ENCODE peak calls at places on chromosome 21, in eight cellular contexts. One of them, this sample, is unnamed.

GRCh38 chr21:39575778-39576177 is 37.0 kb upstream of the B3GALT5 start:
- DNase-seq in psoas muscle: no peak
- DNase-seq in heart right ventricle: no peak
- DNase-seq in fibroblast of the aortic adventitia: no peak
- DNase-seq in BE2C: no peak
- DNase-seq in GM12865: no peak
- DNase-seq in A549: no peak
- DNase-seq in AG09309: no peak
- DNase-seq in this sample: peak

GRCh38 chr21:46661211-46661625 is 25.7 kb downstream of the PRMT2 start:
- DNase-seq in BE2C: peak
- DNase-seq in heart right ventricle: peak
- DNase-seq in AG09309: peak
- DNase-seq in GM12865: peak
- DNase-seq in fibroblast of the aortic adventitia: peak
- DNase-seq in A549: no peak
- DNase-seq in psoas muscle: peak
- DNase-seq in this sample: peak

GRCh38 chr21:39141502-39141901 is 41.7 kb downstream of the PSMG1 start:
- DNase-seq in AG09309: no peak
- DNase-seq in psoas muscle: no peak
- DNase-seq in GM12865: no peak
- DNase-seq in BE2C: no peak
- DNase-seq in heart right ventricle: no peak
- DNase-seq in A549: no peak
- DNase-seq in fibroblast of the aortic adventitia: peak
- DNase-seq in this sample: peak

GRCh38 chr21:44300262-44300959 is 558 bp downstream of the PFKL start:
- DNase-seq in AG09309: no peak
- DNase-seq in BE2C: peak
- DNase-seq in fibroblast of the aortic adventitia: peak
- DNase-seq in GM12865: peak
- DNase-seq in psoas muscle: peak
- DNase-seq in heart right ventricle: peak
- DNase-seq in A549: peak
- DNase-seq in this sample: peak

GRCh38 chr21:17679002-17679600 is 66.4 kb upstream of the BTG3 start:
- DNase-seq in BE2C: peak
- DNase-seq in AG09309: peak
- DNase-seq in GM12865: peak
- DNase-seq in A549: peak
- DNase-seq in fibroblast of the aortic adventitia: peak
- DNase-seq in heart right ventricle: no peak
- DNase-seq in psoas muscle: no peak
- DNase-seq in this sample: peak

GRCh38 chr21:38819719-38820147 is 14.0 kb downstream of the ETS2 start:
- DNase-seq in A549: peak
- DNase-seq in heart right ventricle: no peak
- DNase-seq in AG09309: no peak
- DNase-seq in GM12865: no peak
- DNase-seq in psoas muscle: no peak
- DNase-seq in fibroblast of the aortic adventitia: peak
- DNase-seq in BE2C: no peak
- DNase-seq in this sample: peak

GRCh38 chr21:39519835-39520234 is 68.1 kb downstream of the SH3BGR start:
- DNase-seq in heart right ventricle: no peak
- DNase-seq in A549: no peak
- DNase-seq in BE2C: no peak
- DNase-seq in psoas muscle: no peak
- DNase-seq in AG09309: no peak
- DNase-seq in GM12865: no peak
- DNase-seq in fibroblast of the aortic adventitia: no peak
- DNase-seq in this sample: no peak

GRCh38 chr21:43290529-43291346 is 121.9 kb downstream of the CRYAA start:
- DNase-seq in BE2C: peak
- DNase-seq in fibroblast of the aortic adventitia: no peak
- DNase-seq in AG09309: no peak
- DNase-seq in A549: no peak
- DNase-seq in heart right ventricle: no peak
- DNase-seq in GM12865: peak
- DNase-seq in psoas muscle: peak
- DNase-seq in this sample: no peak

GRCh38 chr21:31926498-31926897 is 53.7 kb downstream of the HUNK start:
- DNase-seq in heart right ventricle: no peak
- DNase-seq in A549: no peak
- DNase-seq in fibroblast of the aortic adventitia: no peak
- DNase-seq in GM12865: no peak
- DNase-seq in BE2C: no peak
- DNase-seq in psoas muscle: no peak
- DNase-seq in AG09309: no peak
- DNase-seq in this sample: no peak

GRCh38 chr21:14603202-14603601 is 57.1 kb upstream of the SAMSN1 start:
- DNase-seq in AG09309: no peak
- DNase-seq in GM12865: no peak
- DNase-seq in fibroblast of the aortic adventitia: peak
- DNase-seq in psoas muscle: no peak
- DNase-seq in BE2C: no peak
- DNase-seq in heart right ventricle: no peak
- DNase-seq in A549: no peak
- DNase-seq in this sample: peak

GRCh38 chr21:39504230-39504629 is 52.5 kb downstream of the SH3BGR start:
- DNase-seq in heart right ventricle: no peak
- DNase-seq in A549: no peak
- DNase-seq in fibroblast of the aortic adventitia: no peak
- DNase-seq in BE2C: no peak
- DNase-seq in psoas muscle: no peak
- DNase-seq in GM12865: no peak
- DNase-seq in AG09309: no peak
- DNase-seq in this sample: no peak

GRCh38 chr21:36959020-36959835 is 7.2 kb downstream of the HLCS start:
- DNase-seq in BE2C: no peak
- DNase-seq in GM12865: peak
- DNase-seq in AG09309: no peak
- DNase-seq in fibroblast of the aortic adventitia: no peak
- DNase-seq in heart right ventricle: no peak
- DNase-seq in A549: peak
- DNase-seq in psoas muscle: no peak
- DNase-seq in this sample: no peak

GRCh38 chr21:21463456-21463855 is 465.2 kb downstream of the NCAM2 start:
- DNase-seq in GM12865: no peak
- DNase-seq in heart right ventricle: no peak
- DNase-seq in fibroblast of the aortic adventitia: peak
- DNase-seq in A549: no peak
- DNase-seq in BE2C: no peak
- DNase-seq in psoas muscle: no peak
- DNase-seq in AG09309: no peak
- DNase-seq in this sample: no peak

GRCh38 chr21:38289697-38290096 is 32.9 kb downstream of the KCNJ15 start:
- DNase-seq in psoas muscle: no peak
- DNase-seq in BE2C: no peak
- DNase-seq in heart right ventricle: no peak
- DNase-seq in fibroblast of the aortic adventitia: peak
- DNase-seq in A549: no peak
- DNase-seq in GM12865: peak
- DNase-seq in AG09309: peak
- DNase-seq in this sample: peak

GRCh38 chr21:37877171-37877570 is 39.1 kb downstream of the KCNJ6 start:
- DNase-seq in heart right ventricle: no peak
- DNase-seq in AG09309: no peak
- DNase-seq in BE2C: no peak
- DNase-seq in psoas muscle: no peak
- DNase-seq in GM12865: no peak
- DNase-seq in A549: no peak
- DNase-seq in fibroblast of the aortic adventitia: peak
- DNase-seq in this sample: peak

GRCh38 chr21:44414291-44415072 is 40.8 kb upstream of the LRRC3 start:
- DNase-seq in psoas muscle: no peak
- DNase-seq in heart right ventricle: no peak
- DNase-seq in BE2C: peak
- DNase-seq in fibroblast of the aortic adventitia: no peak
- DNase-seq in A549: no peak
- DNase-seq in AG09309: no peak
- DNase-seq in GM12865: no peak
- DNase-seq in this sample: no peak

GRCh38 chr21:41894511-41894910 is 15.4 kb upstream of the PRDM15 start:
- DNase-seq in psoas muscle: no peak
- DNase-seq in heart right ventricle: no peak
- DNase-seq in GM12865: no peak
- DNase-seq in A549: no peak
- DNase-seq in fibroblast of the aortic adventitia: no peak
- DNase-seq in AG09309: no peak
- DNase-seq in BE2C: no peak
- DNase-seq in this sample: no peak

GRCh38 chr21:41897047-41897669 is 18.0 kb upstream of the PRDM15 start:
- DNase-seq in psoas muscle: no peak
- DNase-seq in GM12865: no peak
- DNase-seq in fibroblast of the aortic adventitia: no peak
- DNase-seq in AG09309: no peak
- DNase-seq in heart right ventricle: no peak
- DNase-seq in A549: no peak
- DNase-seq in BE2C: no peak
- DNase-seq in this sample: no peak

GRCh38 chr21:41895643-41896493 is 16.7 kb upstream of the PRDM15 start:
- DNase-seq in fibroblast of the aortic adventitia: no peak
- DNase-seq in GM12865: peak
- DNase-seq in psoas muscle: no peak
- DNase-seq in heart right ventricle: no peak
- DNase-seq in BE2C: no peak
- DNase-seq in AG09309: no peak
- DNase-seq in A549: no peak
- DNase-seq in this sample: peak

GRCh38 chr21:41892726-41893125 is 13.6 kb upstream of the PRDM15 start:
- DNase-seq in psoas muscle: no peak
- DNase-seq in GM12865: no peak
- DNase-seq in A549: no peak
- DNase-seq in fibroblast of the aortic adventitia: no peak
- DNase-seq in BE2C: no peak
- DNase-seq in heart right ventricle: no peak
- DNase-seq in AG09309: no peak
- DNase-seq in this sample: no peak

GRCh38 chr21:41894922-41895557 is 15.9 kb upstream of the PRDM15 start:
- DNase-seq in GM12865: no peak
- DNase-seq in A549: no peak
- DNase-seq in AG09309: no peak
- DNase-seq in BE2C: no peak
- DNase-seq in heart right ventricle: no peak
- DNase-seq in psoas muscle: no peak
- DNase-seq in fibroblast of the aortic adventitia: peak
- DNase-seq in this sample: peak
- H3K4me3 ChIP-seq in GM12865: no peak
- H3K4me3 ChIP-seq in A549: no peak
- H3K4me3 ChIP-seq in AG09309: no peak
- H3K4me3 ChIP-seq in BE2C: no peak
- H3K4me3 ChIP-seq in heart right ventricle: no peak
- H3K4me3 ChIP-seq in psoas muscle: no peak
- H3K4me3 ChIP-seq in fibroblast of the aortic adventitia: no peak
- H3K4me3 ChIP-seq in this sample: no peak

DNA sequence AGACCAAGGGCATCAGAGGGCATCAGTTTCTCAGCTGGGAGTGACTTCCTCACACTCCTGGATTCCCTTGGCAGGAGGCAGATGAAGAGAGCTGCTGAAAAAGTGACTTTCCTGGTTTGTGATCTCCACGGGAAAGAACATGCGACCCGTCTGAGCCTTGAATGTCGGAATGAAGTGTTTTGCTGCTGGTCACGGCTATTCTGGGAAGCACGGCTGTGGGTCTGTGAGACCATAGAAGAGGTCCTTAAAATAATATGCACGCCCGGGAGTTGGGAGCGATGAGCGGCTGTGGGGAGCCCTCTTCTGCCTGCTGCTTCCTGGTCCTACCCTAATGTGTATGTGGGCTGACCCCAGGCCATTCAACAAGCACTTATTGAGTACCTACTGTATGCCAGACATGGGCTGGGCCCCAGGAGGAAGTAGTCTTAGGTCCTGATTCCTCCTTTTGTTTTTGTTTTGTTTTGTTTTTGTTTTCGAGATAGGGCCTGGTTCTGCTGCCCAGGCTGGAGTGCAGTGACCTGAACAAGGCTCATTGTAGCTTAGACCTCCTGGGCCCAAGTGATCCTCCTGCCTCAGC is 13.2 kb upstream of the UMODL1 start:
- DNase-seq in GM12865: no peak
- DNase-seq in fibroblast of the aortic adventitia: no peak
- DNase-seq in psoas muscle: no peak
- DNase-seq in AG09309: no peak
- DNase-seq in A549: no peak
- DNase-seq in BE2C: no peak
- DNase-seq in heart right ventricle: no peak
- DNase-seq in this sample: no peak
- H3K4me3 ChIP-seq in GM12865: no peak
- H3K4me3 ChIP-seq in fibroblast of the aortic adventitia: no peak
- H3K4me3 ChIP-seq in psoas muscle: no peak
- H3K4me3 ChIP-seq in AG09309: no peak
- H3K4me3 ChIP-seq in A549: no peak
- H3K4me3 ChIP-seq in BE2C: no peak
- H3K4me3 ChIP-seq in heart right ventricle: no peak
- H3K4me3 ChIP-seq in this sample: no peak

DNA sequence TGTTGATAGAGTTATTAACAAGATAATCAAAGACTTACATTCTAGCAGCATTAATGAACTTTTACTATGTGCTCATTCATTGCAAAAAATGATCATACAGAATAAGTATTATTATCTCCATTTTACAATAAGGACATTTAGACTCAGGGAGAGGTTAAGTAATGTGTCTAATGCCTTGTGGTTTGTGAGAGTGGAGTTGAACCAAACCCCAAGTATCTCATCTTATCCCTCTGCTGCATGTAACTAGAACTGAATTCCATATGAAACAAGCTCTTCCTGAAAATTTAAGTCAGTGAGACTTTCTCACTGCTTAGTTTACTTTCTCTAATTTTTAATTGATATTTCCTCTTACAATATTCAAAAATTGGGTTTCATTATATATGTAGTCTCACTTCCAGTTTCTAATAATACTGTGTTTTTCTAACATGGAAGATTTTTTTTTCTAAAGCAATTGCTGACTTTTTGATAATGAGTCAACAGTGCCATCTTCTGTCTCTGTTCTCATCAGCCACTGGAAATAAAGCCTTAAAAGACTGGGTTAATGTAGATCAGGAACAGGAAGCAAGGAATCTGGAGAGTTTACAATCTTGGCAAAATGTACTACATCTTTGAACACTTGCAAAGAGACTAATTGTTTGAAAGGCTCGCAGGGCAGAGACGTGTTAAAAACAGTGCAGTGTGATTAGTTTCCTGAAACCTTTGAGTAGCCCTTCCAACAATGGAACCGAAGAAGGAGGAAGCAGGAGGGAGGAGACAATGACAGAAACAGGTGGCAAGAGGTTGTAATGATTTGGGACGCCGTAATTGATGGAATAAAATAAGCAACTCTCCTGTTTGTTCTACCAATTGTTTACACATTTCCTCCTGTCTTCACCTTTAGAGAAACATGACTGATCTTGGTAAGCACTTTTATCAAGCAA is 567.6 kb downstream of the MRPL39 start:
- DNase-seq in BE2C: no peak
- DNase-seq in A549: no peak
- DNase-seq in fibroblast of the aortic adventitia: no peak
- DNase-seq in AG09309: no peak
- DNase-seq in psoas muscle: no peak
- DNase-seq in heart right ventricle: no peak
- DNase-seq in GM12865: peak
- DNase-seq in this sample: peak
- H3K4me3 ChIP-seq in BE2C: peak
- H3K4me3 ChIP-seq in A549: no peak
- H3K4me3 ChIP-seq in fibroblast of the aortic adventitia: no peak
- H3K4me3 ChIP-seq in AG09309: no peak
- H3K4me3 ChIP-seq in psoas muscle: no peak
- H3K4me3 ChIP-seq in heart right ventricle: no peak
- H3K4me3 ChIP-seq in GM12865: peak
- H3K4me3 ChIP-seq in this sample: no peak

GRCh38 chr21:16424331-16424749 is 694.6 kb downstream of the USP25 start:
- DNase-seq in fibroblast of the aortic adventitia: peak
- DNase-seq in BE2C: no peak
- DNase-seq in AG09309: no peak
- DNase-seq in heart right ventricle: no peak
- DNase-seq in GM12865: no peak
- DNase-seq in psoas muscle: no peak
- DNase-seq in A549: peak
- DNase-seq in this sample: peak
- H3K4me3 ChIP-seq in fibroblast of the aortic adventitia: peak
- H3K4me3 ChIP-seq in BE2C: peak
- H3K4me3 ChIP-seq in AG09309: peak
- H3K4me3 ChIP-seq in heart right ventricle: peak
- H3K4me3 ChIP-seq in GM12865: no peak
- H3K4me3 ChIP-seq in psoas muscle: peak
- H3K4me3 ChIP-seq in A549: no peak
- H3K4me3 ChIP-seq in this sample: peak